ENCODE peak calls at places on chromosomes 11 and 22, in five cellular contexts. E, J, S, F and N are unnamed samples.
A peak's percentile ranks its signal among the peaks of the same experiment; 100 is the strongest.

GRCh38 chr22:40818747-40819662 is at the start of gene SLC25A17:
- DNase-seq in E (peak; percentile 69), S (peak; percentile 86), F (peak; percentile 89), J (peak; percentile 95), N (peak; percentile 93)

GRCh38 chr11:128291835-128292234 is 295.5 kb downstream of the ETS1 start:
- DNase-seq in F (no peak), J (no peak), S (no peak), E (no peak), N (no peak)

GRCh38 chr11:19349340-19350025 is 108.7 kb upstream of the E2F8 start:
- DNase-seq in J (no peak), S (no peak), E (no peak), F (no peak), N (no peak)

GRCh38 chr11:17730608-17731462 is 3.7 kb upstream of the KCNC1 start:
- DNase-seq in J (peak; percentile 85), E (peak; percentile 66), S (peak; percentile 72), F (peak; percentile 95), N (peak; percentile 76)

GRCh38 chr22:45268958-45269844 is 15.5 kb upstream of the UPK3A start:
- DNase-seq in E (peak; percentile 53), S (peak; percentile 60), J (peak; percentile 86), F (peak; percentile 97), N (peak; percentile 86)

GRCh38 chr11:116786966-116787365 is 857 bp downstream of the ZPR1 start:
- DNase-seq in J (no peak), F (no peak), E (no peak), S (no peak), N (no peak)

GRCh38 chr11:19291064-19291463 is 50.3 kb upstream of the E2F8 start:
- DNase-seq in F (no peak), J (no peak), E (no peak), S (peak; percentile 5), N (no peak)

GRCh38 chr11:131002145-131002544 is 85.9 kb upstream of the SNX19 start:
- DNase-seq in J (no peak), S (no peak), F (no peak), E (no peak), N (no peak)

GRCh38 chr11:130103296-130103814 is 33.7 kb downstream of the APLP2 start:
- DNase-seq in S (peak; percentile 96), J (no peak), F (no peak), E (peak; percentile 96), N (no peak)

GRCh38 chr11:23540101-23540561 is 679.9 kb upstream of the CCDC179 start:
- DNase-seq in S (peak; percentile 53), F (peak; percentile 50), E (peak; percentile 53), J (peak; percentile 69), N (no peak)

GRCh38 chr11:123628936-123629683 is 25.3 kb downstream of the SCN3B start:
- DNase-seq in F (no peak), E (peak; percentile 84), J (no peak), S (peak; percentile 29), N (no peak)

GRCh38 chr22:19520007-19520406 is 4.2 kb downstream of the CLDN5 start:
- DNase-seq in J (no peak), S (no peak), E (no peak), F (no peak), N (no peak)

GRCh38 chr11:117973446-117973922 is 12.7 kb upstream of the IL10RA start:
- DNase-seq in J (no peak), S (no peak), F (no peak), E (no peak), N (no peak)

GRCh38 chr11:130166457-130166784 is 6.8 kb downstream of the ST14 start:
- DNase-seq in E (peak; percentile 99), F (no peak), J (no peak), S (peak; percentile 90), N (peak; percentile 42)

GRCh38 chr11:114147389-114148382 is 88.2 kb downstream of the ZBTB16 start:
- DNase-seq in E (no peak), S (peak; percentile 38), J (no peak), F (no peak), N (peak; percentile 52)

GRCh38 chr11:8234425-8234821 is 29.3 kb downstream of the LMO1 start:
- DNase-seq in F (no peak), E (no peak), S (no peak), J (peak; percentile 57), N (no peak)

GRCh38 chr11:57349491-57350274 is 11.5 kb downstream of the P2RX3 start:
- DNase-seq in F (peak; percentile 98), S (peak; percentile 48), J (peak; percentile 86), E (peak; percentile 33), N (peak; percentile 71)

GRCh38 chr22:34973016-34973415 is 92.9 kb upstream of the ISX start:
- DNase-seq in S (no peak), J (no peak), E (no peak), F (no peak), N (no peak)

GRCh38 chr11:1162153-1162497 is 4.4 kb downstream of the MUC5AC start:
- DNase-seq in J (no peak), F (no peak), S (no peak), E (no peak), N (no peak)

GRCh38 chr11:124179311-124179710 is 3.8 kb upstream of the OR10D3 start:
- DNase-seq in J (no peak), S (no peak), F (no peak), E (no peak), N (no peak)

GRCh38 chr11:108693852-108694251 is 29.0 kb downstream of the DDX10 start:
- DNase-seq in E (peak; percentile 63), J (no peak), S (peak; percentile 40), F (no peak), N (no peak)

GRCh38 chr11:130124096-130124495 is 35.5 kb upstream of the ST14 start:
- DNase-seq in E (peak; percentile 89), F (no peak), S (peak; percentile 94), J (no peak), N (peak; percentile 65)

GRCh38 chr11:71064183-71064582 is 188.2 kb downstream of the SHANK2 start:
- DNase-seq in E (no peak), S (no peak), J (no peak), F (no peak), N (no peak)

GRCh38 chr11:71065794-71066193 is 186.6 kb downstream of the SHANK2 start:
- DNase-seq in E (no peak), F (no peak), S (no peak), J (no peak), N (no peak)

GRCh38 chr11:71064702-71065515 is 187.5 kb downstream of the SHANK2 start:
- DNase-seq in S (no peak), F (no peak), E (no peak), J (no peak), N (no peak)

GRCh38 chr11:71067753-71068152 is 184.6 kb downstream of the SHANK2 start:
- DNase-seq in S (no peak), J (no peak), F (no peak), E (no peak), N (no peak)

GRCh38 chr11:71066311-71066710 is 186.1 kb downstream of the SHANK2 start:
- DNase-seq in S (peak; percentile 17), E (no peak), F (no peak), J (no peak), N (no peak)
- H3K14ac ChIP-seq in S (no peak overlapping the region), E (no peak overlapping the region), F (no peak overlapping the region), J (no peak overlapping the region), N (no peak overlapping the region)

GRCh38 chr11:134580635-134581025 is 168.6 kb upstream of the B3GAT1 start:
- DNase-seq in F (no peak), J (no peak), S (no peak), E (no peak), N (no peak)
- H3K14ac ChIP-seq in F (no peak overlapping the region), J (no peak overlapping the region), S (no peak overlapping the region), E (no peak overlapping the region), N (no peak overlapping the region)

DNA sequence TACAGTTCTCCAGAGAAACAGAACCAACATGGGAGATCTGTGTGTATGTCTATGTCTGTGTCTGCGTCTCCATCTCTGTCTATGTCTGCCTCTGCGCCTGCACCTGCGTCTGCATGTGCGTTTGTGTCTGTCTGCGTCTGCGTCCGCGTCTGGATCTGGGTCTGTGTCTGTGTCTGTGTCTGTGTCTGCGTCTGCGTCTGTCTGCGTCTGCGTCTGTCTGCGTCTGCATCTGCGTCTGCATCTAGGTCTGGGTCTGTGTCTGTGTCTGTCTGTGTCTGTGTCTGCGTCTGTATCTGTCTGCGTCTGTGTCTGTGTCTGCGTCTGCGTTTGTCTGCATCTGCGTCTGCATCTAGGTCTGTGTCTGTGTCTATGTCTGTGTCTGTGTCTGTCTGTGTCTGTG is 88.4 kb upstream of the SLC22A12 start:
- DNase-seq in S (no peak), F (no peak), E (no peak), J (no peak), N (no peak)
- H3K14ac ChIP-seq in S (no peak overlapping the region), F (no peak overlapping the region), E (no peak overlapping the region), J (no peak overlapping the region), N (no peak overlapping the region)

DNA sequence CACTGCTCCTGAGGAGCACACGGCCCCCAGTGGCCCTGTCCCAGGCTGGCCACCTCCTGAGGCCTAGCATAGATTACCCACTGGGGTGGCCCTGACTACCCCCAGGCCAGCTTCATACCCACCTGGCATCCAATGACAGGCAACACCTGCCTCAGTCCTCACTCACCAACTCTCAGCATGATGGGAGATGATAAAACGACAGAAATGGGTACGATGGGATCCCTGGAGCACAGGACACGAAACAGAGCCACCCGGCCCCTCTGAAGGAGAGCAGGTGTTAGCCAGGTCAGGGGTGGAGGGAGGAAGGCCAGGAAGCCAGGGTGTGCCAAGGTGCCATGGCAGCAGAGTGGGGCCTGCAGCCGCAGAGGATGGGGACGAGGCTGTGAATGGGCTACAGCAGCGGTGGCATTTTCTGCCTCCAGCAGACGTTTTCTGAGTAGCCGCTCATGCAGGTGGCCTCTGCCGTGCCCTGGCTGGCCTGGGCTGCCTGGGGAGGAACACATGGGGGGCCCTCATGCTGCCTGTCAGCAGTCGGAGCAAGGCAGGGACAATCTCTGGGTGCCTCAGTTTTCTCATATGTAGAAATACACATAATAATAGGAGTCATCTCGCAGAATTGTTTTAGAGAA is 50.2 kb upstream of the FGF3 start:
- DNase-seq in E (no peak), F (no peak), S (no peak), J (peak; percentile 19), N (no peak)
- H3K14ac ChIP-seq in E (no peak overlapping the region), F (no peak overlapping the region), S (no peak overlapping the region), J (no peak overlapping the region), N (no peak overlapping the region)

GRCh38 chr11:69862331-69862761 is 43.1 kb upstream of the FGF3 start:
- DNase-seq in S (no peak), E (no peak), J (no peak), F (no peak), N (no peak)
- H3K14ac ChIP-seq in S (no peak overlapping the region), E (no peak overlapping the region), J (no peak overlapping the region), F (no peak overlapping the region), N (no peak overlapping the region)

GRCh38 chr22:37311761-37312312 is 29.5 kb downstream of the CYTH4 start:
- DNase-seq in E (no peak), S (no peak), J (no peak), F (no peak), N (no peak)
- H3K14ac ChIP-seq in E (no peak overlapping the region), S (no peak overlapping the region), J (no peak overlapping the region), F (no peak overlapping the region), N (no peak overlapping the region)

GRCh38 chr11:76347391-76347790 is 33.5 kb downstream of the THAP12 start:
- DNase-seq in S (no peak), E (no peak), F (no peak), J (no peak), N (no peak)

DNA sequence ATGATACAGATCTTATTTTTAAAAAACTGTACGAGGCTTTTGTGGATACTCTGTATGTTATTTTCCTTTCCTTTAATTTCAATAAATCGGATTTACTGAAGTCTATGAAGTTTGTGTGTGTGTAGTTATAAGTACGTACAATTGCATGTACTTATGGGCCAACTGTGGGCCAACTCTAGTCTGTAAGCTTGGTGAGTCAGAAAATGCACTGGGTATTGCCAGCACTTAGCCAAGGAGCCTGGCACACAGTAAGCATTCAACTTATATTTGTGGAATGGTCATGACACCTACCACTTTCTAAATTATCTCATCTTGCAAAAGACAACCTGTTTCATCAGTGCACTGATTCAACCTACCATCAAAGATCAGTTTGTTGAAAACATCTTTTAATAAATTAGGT is 32.6 kb downstream of the THAP12 start:
- DNase-seq in S (no peak), F (no peak), J (no peak), E (no peak), N (no peak)
- H3K14ac ChIP-seq in S (no peak overlapping the region), F (no peak overlapping the region), J (no peak overlapping the region), E (no peak overlapping the region), N (no peak overlapping the region)